ENCODE peak calls at places on chromosomes 1 and 21, in eight cellular contexts. P, G, J, O, L, N, V and X are unnamed samples.

GRCh38 chr1:119431836-119432235 is 16.9 kb downstream of the HSD3B2 start:
- DNase-seq in G (peak), V (no peak), L (no peak), P (no peak), N (no peak), O (no peak), J (no peak), X (no peak)

GRCh38 chr1:113742515-113742914 is 16.8 kb downstream of the PHTF1 start:
- DNase-seq in J (no peak), O (no peak), L (no peak), G (peak), P (no peak), V (peak), N (no peak), X (peak)

GRCh38 chr1:64195089-64195410 is 8.4 kb upstream of the UBE2U start:
- DNase-seq in N (no peak), G (no peak), L (no peak), V (no peak), P (no peak), J (no peak), O (no peak), X (peak)

GRCh38 chr1:156767879-156768608 is 709 bp downstream of the PRCC start:
- DNase-seq in L (no peak), G (no peak), V (peak), N (peak), P (no peak), J (no peak), O (peak), X (peak)

GRCh38 chr1:230069813-230070212 is 2.8 kb downstream of the GALNT2 start:
- DNase-seq in P (no peak), V (no peak), N (no peak), G (no peak), L (no peak), J (peak), O (no peak), X (no peak)

GRCh38 chr1:43853161-43853921 is 80.3 kb upstream of the ARTN start:
- DNase-seq in G (peak), N (peak), J (no peak), P (no peak), V (peak), O (peak), L (no peak), X (peak)

GRCh38 chr1:230334447-230334837 is 91.7 kb downstream of the PGBD5 start:
- DNase-seq in O (no peak), L (no peak), P (no peak), V (no peak), J (no peak), G (no peak), N (no peak), X (no peak)

GRCh38 chr1:18668750-18669404 is 38.2 kb downstream of the PAX7 start:
- DNase-seq in V (no peak), P (no peak), J (no peak), O (no peak), G (no peak), N (no peak), L (peak), X (no peak)

GRCh38 chr21:38298833-38299232 is 42.0 kb downstream of the KCNJ15 start:
- DNase-seq in N (no peak), L (no peak), G (no peak), V (no peak), J (no peak), O (no peak), P (no peak), X (no peak)

GRCh38 chr1:237084399-237085077 is 42.6 kb downstream of the RYR2 start:
- DNase-seq in J (no peak), O (no peak), L (no peak), G (no peak), N (no peak), V (no peak), P (no peak), X (no peak)

GRCh38 chr1:164587617-164588367 is 28.8 kb downstream of the PBX1 start:
- DNase-seq in L (no peak), O (no peak), G (no peak), V (no peak), P (no peak), N (no peak), J (no peak), X (no peak)

GRCh38 chr1:50705699-50706098 is 254.4 kb downstream of the FAF1 start:
- DNase-seq in J (no peak), N (no peak), P (no peak), G (no peak), V (no peak), L (no peak), O (no peak), X (no peak)

GRCh38 chr1:202281316-202282016 is 60.3 kb downstream of the UBE2T start:
- DNase-seq in L (no peak), G (peak), O (peak), V (peak), P (no peak), N (no peak), J (no peak), X (peak)

GRCh38 chr1:86515597-86515996 is 31.3 kb upstream of the CLCA4 start:
- DNase-seq in L (no peak), O (peak), V (peak), G (peak), J (peak), N (no peak), P (no peak), X (no peak)

GRCh38 chr1:109923946-109924275 is 13.3 kb downstream of the CSF1 start:
- DNase-seq in V (no peak), N (no peak), L (no peak), G (no peak), P (no peak), J (no peak), O (no peak), X (no peak)

GRCh38 chr1:155127672-155128468 is at the start of gene EFNA1:
- DNase-seq in P (no peak), J (peak), V (peak), G (no peak), O (peak), N (peak), L (no peak), X (peak)

GRCh38 chr21:43331962-43332458 is 94.9 kb downstream of the SIK1 start:
- DNase-seq in O (no peak), V (peak), P (no peak), J (peak), G (peak), N (peak), L (peak), X (peak)

GRCh38 chr21:27713159-27714109 is 746.5 kb upstream of the ADAMTS5 start:
- DNase-seq in G (no peak), P (no peak), V (no peak), N (no peak), J (no peak), O (no peak), L (no peak), X (no peak)

GRCh38 chr1:65757531-65757930 is 35.2 kb upstream of the PDE4B start:
- DNase-seq in O (no peak), N (no peak), J (no peak), L (no peak), G (no peak), P (no peak), V (no peak), X (no peak)

GRCh38 chr21:44658913-44659595 is 1.3 kb downstream of the KRTAP12-3 start:
- DNase-seq in J (no peak), V (no peak), P (no peak), G (no peak), L (no peak), N (no peak), O (no peak), X (no peak)

GRCh38 chr1:46616277-46617107 is at the start of gene MOB3C:
- DNase-seq in O (peak), G (peak), P (peak), V (peak), N (peak), J (peak), L (peak), X (peak)

GRCh38 chr1:22107126-22107525 is 35.8 kb downstream of the WNT4 start:
- DNase-seq in G (peak), O (peak), N (no peak), V (peak), P (no peak), J (no peak), L (no peak), X (no peak)

GRCh38 chr1:54135436-54136120 is 17.2 kb downstream of the CDCP2 start:
- DNase-seq in N (no peak), P (no peak), L (no peak), J (no peak), G (peak), O (peak), V (no peak), X (peak)

GRCh38 chr1:38185913-38186312 is 139.3 kb upstream of the POU3F1 start:
- DNase-seq in P (no peak), G (no peak), V (no peak), O (no peak), J (no peak), L (no peak), N (no peak), X (no peak)